ENCODE peak calls at places on chromosome 18, in nine cellular contexts. S is HFFc6, M is AG04449, Z is B cell, Y is fibroblast of mammary gland, H is right atrium auricular region, Q is pancreas, O is GM12865, A is cardiac muscle cell. W is an unnamed sample.

GRCh38 chr18:8889479-8889878 is 184.1 kb downstream of the MTCL1 start:
- DNase-seq in A (no peak), Q (no peak), Y (no peak), Z (no peak), M (peak), S (peak), H (no peak), O (no peak), W (no peak)

GRCh38 chr18:59691996-59692395 is 5.2 kb downstream of the CCBE1 start:
- DNase-seq in Q (no peak), M (no peak), A (no peak), Y (peak), Z (no peak), H (no peak), S (no peak), O (no peak), W (no peak)

GRCh38 chr18:73880387-73880786 is 267.2 kb downstream of the FBXO15 start:
- DNase-seq in H (no peak), Z (no peak), M (no peak), Y (no peak), S (no peak), A (no peak), Q (no peak), O (no peak), W (no peak)

GRCh38 chr18:21761471-21762115 is 21.0 kb downstream of the MIB1 start:
- DNase-seq in Z (no peak), A (no peak), S (no peak), Y (no peak), O (peak), Q (no peak), M (no peak), H (no peak), W (no peak)

GRCh38 chr18:64201781-64202180 is 52.9 kb upstream of the LINC00305 start:
- DNase-seq in A (no peak), Y (no peak), Q (no peak), O (no peak), Z (no peak), H (no peak), S (no peak), M (no peak), W (no peak)

GRCh38 chr18:5542393-5543035 is 1.3 kb downstream of the EPB41L3 start:
- DNase-seq in H (no peak), S (no peak), Y (peak), M (no peak), O (no peak), A (peak), Z (no peak), Q (no peak), W (no peak)

GRCh38 chr18:79965119-79965902 is 868 bp downstream of the HSBP1L1 start:
- DNase-seq in H (no peak), M (no peak), O (peak), S (peak), Y (peak), Z (peak), Q (peak), A (no peak), W (peak)

GRCh38 chr18:21064347-21064746 is 47.3 kb downstream of the ROCK1 start:
- DNase-seq in O (no peak), Y (no peak), H (no peak), Z (no peak), M (peak), S (no peak), A (no peak), Q (no peak), W (no peak)

GRCh38 chr18:7646174-7646886 is 79.2 kb downstream of the PTPRM start:
- DNase-seq in H (no peak), Y (no peak), O (no peak), M (no peak), S (no peak), A (no peak), Z (no peak), Q (no peak), W (no peak)

GRCh38 chr18:11883153-11883552 is 25.0 kb downstream of the MPPE1 start:
- DNase-seq in Y (no peak), H (no peak), Z (peak), M (no peak), Q (no peak), O (peak), A (no peak), S (no peak), W (no peak)

GRCh38 chr18:22559414-22560282 is 141.9 kb upstream of the CTAGE1 start:
- DNase-seq in O (no peak), Q (peak), S (no peak), Y (peak), Z (no peak), A (peak), M (no peak), H (peak), W (peak)

GRCh38 chr18:54023471-54023870 is 201.0 kb downstream of the MBD2 start:
- DNase-seq in Z (no peak), A (no peak), Y (peak), S (no peak), O (peak), M (peak), H (no peak), Q (no peak), W (no peak)

GRCh38 chr18:42548493-42548892 is 567.0 kb downstream of the RIT2 start:
- DNase-seq in S (no peak), O (no peak), Y (no peak), Q (no peak), H (no peak), M (no peak), A (no peak), Z (no peak), W (no peak)

DNA sequence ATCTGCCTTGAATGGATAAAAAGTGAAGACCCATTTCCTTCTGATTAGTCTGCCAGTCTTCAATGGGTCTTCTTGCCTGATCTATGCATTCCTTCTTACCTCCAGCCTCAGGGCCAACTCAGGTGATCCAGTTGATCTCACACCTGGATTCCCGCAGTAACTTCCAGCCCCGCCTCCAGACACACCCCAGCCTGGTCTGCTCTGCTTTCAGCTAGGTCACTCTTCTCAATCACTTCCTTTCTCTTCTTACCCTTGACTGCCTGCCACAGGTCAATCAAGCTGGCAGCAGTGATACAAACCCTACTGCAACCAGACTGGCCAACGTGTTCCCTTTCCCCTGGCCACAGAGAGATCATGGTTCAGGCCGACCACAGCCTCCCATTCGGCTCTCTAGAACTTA is 263.6 kb downstream of the ZNF516 start:
- DNase-seq in S (no peak), O (no peak), Q (no peak), Z (no peak), M (no peak), H (no peak), A (no peak), Y (no peak), W (no peak)
- TF ChIP-seq CTCF in S (no peak), O (no peak), Q (no peak), Z (no peak), M (no peak), H (no peak), A (no peak), Y (no peak), W (no peak)

DNA sequence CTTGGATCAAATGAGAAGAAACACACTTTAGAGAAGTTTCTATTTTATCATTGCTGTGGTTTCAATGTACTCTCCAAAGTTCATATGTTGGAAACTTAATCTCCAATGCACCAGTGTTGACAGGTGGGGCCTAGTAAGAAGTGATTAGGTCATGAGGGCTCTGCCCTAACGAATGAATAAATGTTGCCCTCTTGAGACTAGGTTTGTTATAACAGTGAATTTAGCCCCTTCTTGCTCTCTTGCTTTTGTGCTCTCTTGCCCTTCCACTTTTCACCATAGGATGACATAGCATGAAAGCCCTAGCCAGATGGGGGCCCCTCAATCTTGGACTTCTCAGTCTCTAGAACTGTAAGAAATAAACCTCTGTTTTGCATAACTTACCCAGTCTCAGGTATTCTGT is 664.8 kb downstream of the DCC start:
- DNase-seq in M (no peak), Z (no peak), A (peak), S (no peak), O (peak), Q (no peak), Y (no peak), H (no peak), W (no peak)
- TF ChIP-seq CTCF in M (no peak), Z (no peak), A (no peak), S (no peak), O (no peak), Q (no peak), Y (no peak), H (no peak), W (no peak)

GRCh38 chr18:47382171-47382570 is 130.7 kb upstream of the SKOR2 start:
- DNase-seq in S (no peak), Q (no peak), O (no peak), Y (no peak), Z (no peak), M (no peak), H (no peak), A (no peak), W (no peak)
- TF ChIP-seq CTCF in S (no peak), Q (no peak), O (no peak), Y (no peak), Z (no peak), M (no peak), H (no peak), A (no peak), W (no peak)

GRCh38 chr18:26083099-26083498 is 7.3 kb downstream of the SS18 start:
- DNase-seq in Y (no peak), S (no peak), Q (no peak), M (no peak), Z (no peak), H (no peak), A (no peak), O (no peak), W (no peak)

GRCh38 chr18:26086959-26087358 is 3.5 kb downstream of the SS18 start:
- DNase-seq in H (no peak), A (no peak), Y (no peak), O (peak), M (no peak), Z (no peak), Q (no peak), S (no peak), W (no peak)

GRCh38 chr18:26085056-26085455 is 5.4 kb downstream of the SS18 start:
- DNase-seq in Q (no peak), H (no peak), A (no peak), Z (no peak), Y (no peak), S (no peak), O (no peak), M (no peak), W (no peak)

DNA sequence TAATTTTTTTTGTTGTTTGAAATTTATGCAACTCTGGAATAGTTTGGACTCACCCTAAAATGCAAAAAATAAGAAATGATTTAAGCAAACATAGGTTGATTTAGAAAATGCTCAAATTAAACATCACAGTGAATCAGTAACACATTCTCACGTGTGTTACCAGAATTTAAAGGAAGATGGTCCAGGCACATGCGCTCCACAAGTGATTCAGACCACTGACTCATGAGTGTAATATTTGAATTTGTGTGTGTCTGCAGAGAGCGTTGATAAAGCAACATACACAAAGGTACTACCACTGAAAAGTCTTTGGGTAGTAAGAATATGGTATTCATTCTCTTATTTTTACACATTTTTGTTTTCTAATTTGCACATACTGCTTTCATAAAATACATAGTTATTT is 7.9 kb downstream of the SS18 start:
- DNase-seq in O (no peak), S (peak), Y (peak), M (no peak), H (no peak), Q (no peak), A (no peak), Z (no peak), W (no peak)
- TF ChIP-seq CTCF in O (no peak), S (no peak), Y (no peak), M (no peak), H (no peak), Q (no peak), A (no peak), Z (no peak), W (no peak)

GRCh38 chr18:47964086-47964485 is 33.6 kb upstream of the SMAD2 start:
- DNase-seq in H (no peak), A (no peak), Y (no peak), M (no peak), S (no peak), O (no peak), Q (no peak), Z (no peak), W (no peak)

GRCh38 chr18:47968006-47968676 is 37.7 kb upstream of the SMAD2 start:
- DNase-seq in A (peak), O (no peak), S (no peak), Y (no peak), Z (no peak), M (no peak), H (no peak), Q (no peak), W (peak)

GRCh38 chr18:47970664-47971523 is 40.4 kb upstream of the SMAD2 start:
- DNase-seq in Q (no peak), O (peak), Y (no peak), Z (no peak), A (no peak), H (no peak), M (no peak), S (no peak), W (no peak)

GRCh38 chr18:47969851-47970250 is 39.4 kb upstream of the SMAD2 start:
- DNase-seq in S (no peak), Q (no peak), H (no peak), Y (peak), Z (no peak), O (no peak), M (no peak), A (no peak), W (no peak)

DNA sequence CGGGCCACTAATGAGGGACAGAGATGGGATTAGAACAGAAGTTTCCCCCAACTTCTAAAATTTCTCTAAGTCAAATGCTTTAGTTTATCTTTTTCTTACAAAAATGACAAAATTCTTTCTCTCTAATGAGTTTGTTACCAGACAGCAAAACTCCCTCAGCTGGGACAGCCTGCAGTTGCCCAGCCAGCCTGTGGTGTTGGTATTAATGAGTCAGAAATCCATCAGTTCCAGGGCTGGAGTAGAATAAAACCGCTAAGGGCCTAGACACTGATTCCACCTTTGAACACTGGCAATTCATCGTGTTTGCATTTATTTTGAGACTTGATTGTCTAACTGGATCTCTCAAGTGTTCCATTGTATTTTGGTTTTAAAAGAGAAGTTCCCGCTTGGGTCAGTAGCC is 38.3 kb upstream of the SMAD2 start:
- DNase-seq in Y (no peak), S (peak), O (no peak), M (no peak), A (no peak), Z (no peak), H (no peak), Q (no peak), W (no peak)
- TF ChIP-seq CTCF in Y (no peak), S (no peak), O (no peak), M (no peak), A (no peak), Z (no peak), H (no peak), Q (no peak), W (no peak)

GRCh38 chr18:48922203-48922800 is 28.5 kb downstream of the SMAD7 start:
- DNase-seq in M (no peak), Y (no peak), O (no peak), S (peak), A (no peak), Q (no peak), Z (no peak), H (no peak), W (no peak)

GRCh38 chr18:48924621-48925601 is 25.9 kb downstream of the SMAD7 start:
- DNase-seq in O (no peak), Z (no peak), Y (no peak), A (no peak), M (no peak), S (no peak), H (no peak), Q (no peak), W (no peak)

GRCh38 chr18:48921305-48922202 is 29.2 kb downstream of the SMAD7 start:
- DNase-seq in Q (no peak), H (no peak), O (no peak), Z (no peak), S (no peak), M (no peak), Y (no peak), A (no peak), W (no peak)

GRCh38 chr18:48923746-48924580 is 26.8 kb downstream of the SMAD7 start:
- DNase-seq in H (no peak), Z (no peak), A (no peak), O (peak), Y (peak), M (no peak), Q (peak), S (peak), W (no peak)

GRCh38 chr18:48922801-48923730 is 27.7 kb downstream of the SMAD7 start:
- DNase-seq in Q (no peak), Y (peak), O (peak), H (no peak), Z (no peak), A (no peak), M (peak), S (peak), W (no peak)
- TF ChIP-seq CTCF in Q (no peak), Y (no peak), O (no peak), H (no peak), Z (no peak), A (no peak), M (no peak), S (peak), W (no peak)